ENCODE peak calls at places on chromosomes 1 and 21, in five cellular contexts. Q, A, S, G and N are unnamed samples.
A peak's percentile ranks its signal among the peaks of the same experiment; 100 is the strongest.

GRCh38 chr1:220769205-220769604 is 17.5 kb upstream of the MTARC1 start:
- DNase-seq in Q (no peak), A (no peak), S (no peak), G (no peak), N (no peak)

GRCh38 chr1:111221633-111222286 is 5.8 kb upstream of the CHI3L2 start:
- DNase-seq in Q (no peak), A (no peak), S (no peak), G (no peak), N (no peak)

GRCh38 chr1:91608876-91609275 is 108.2 kb downstream of the CDC7 start:
- DNase-seq in Q (no peak), A (no peak), S (no peak), G (no peak), N (no peak)

GRCh38 chr1:226520640-226521355 is 27.8 kb upstream of the STUM start:
- DNase-seq in Q (no peak), A (no peak), S (no peak), G (no peak), N (no peak)

GRCh38 chr1:234638832-234639799 is 29.1 kb upstream of the IRF2BP2 start:
- DNase-seq in Q (no peak), A (no peak), S (no peak), G (no peak), N (no peak)

GRCh38 chr1:55750020-55750995 is 535.1 kb upstream of the USP24 start:
- DNase-seq in Q (no peak), A (no peak), S (no peak), G (no peak), N (no peak)

GRCh38 chr21:31530918-31531705 is 128.4 kb upstream of the SOD1 start:
- DNase-seq in Q (no peak), A (no peak), S (no peak), G (no peak), N (no peak)

GRCh38 chr1:154716012-154716411 is 108.0 kb upstream of the ADAR start:
- DNase-seq in Q (no peak), A (no peak), S (no peak), G (no peak), N (no peak)

GRCh38 chr1:228862542-228863505 is 127.5 kb downstream of the RHOU start:
- DNase-seq in Q (no peak), A (no peak), S (no peak), G (no peak), N (no peak)

GRCh38 chr1:116844775-116845174 is 64.9 kb upstream of the PTGFRN start:
- DNase-seq in Q (no peak), A (no peak), S (no peak), G (no peak), N (no peak)

GRCh38 chr1:200062143-200062542 is 34.6 kb downstream of the NR5A2 start:
- DNase-seq in Q (no peak), A (no peak), S (no peak), G (no peak), N (no peak)

GRCh38 chr1:153962088-153963029 is 978 bp downstream of the SLC39A1 start:
- DNase-seq in Q (no peak), A (peak; percentile 83), S (no peak), G (no peak), N (no peak)

GRCh38 chr1:181482521-181483083 is 715 bp upstream of the CACNA1E start:
- DNase-seq in Q (peak; percentile 28), A (peak; percentile 92), S (no peak), G (no peak), N (peak; percentile 70)

GRCh38 chr21:41601573-41602371 is 93.8 kb upstream of the TMPRSS2 start:
- DNase-seq in Q (no peak), A (no peak), S (no peak), G (no peak), N (no peak)

GRCh38 chr1:26077524-26077923 is 10.1 kb upstream of the TRIM63 start:
- DNase-seq in Q (no peak), A (no peak), S (no peak), G (no peak), N (no peak)

GRCh38 chr1:209643295-209644020 is 8.8 kb downstream of the LAMB3 start:
- DNase-seq in Q (peak; percentile 12), A (no peak), S (no peak), G (peak; percentile 80), N (peak; percentile 76)

GRCh38 chr21:41071410-41071809 is 96.5 kb upstream of the BACE2 start:
- DNase-seq in Q (no peak), A (no peak), S (no peak), G (no peak), N (no peak)

GRCh38 chr1:234533975-234534876 is 55.2 kb upstream of the TARBP1 start:
- DNase-seq in Q (peak; percentile 24), A (peak; percentile 73), S (no peak), G (peak; percentile 76), N (peak; percentile 83)

GRCh38 chr1:12371053-12371452 is 141.2 kb downstream of the VPS13D start:
- DNase-seq in Q (no peak), A (no peak), S (no peak), G (no peak), N (no peak)

GRCh38 chr1:91603409-91603808 is 102.8 kb downstream of the CDC7 start:
- DNase-seq in Q (no peak), A (no peak), S (no peak), G (no peak), N (no peak)

GRCh38 chr1:202163281-202164270 is 3.2 kb upstream of the PTPN7 start:
- DNase-seq in Q (no peak), A (no peak), S (no peak), G (no peak), N (no peak)

GRCh38 chr1:197399691-197400521 is 131.9 kb downstream of the CRB1 start:
- DNase-seq in Q (no peak), A (no peak), S (no peak), G (no peak), N (no peak)

GRCh38 chr1:232880354-232880753 is 70.1 kb upstream of the NTPCR start:
- DNase-seq in Q (no peak), A (no peak), S (no peak), G (peak; percentile 3), N (no peak)

GRCh38 chr1:50266509-50266908 is 156.7 kb downstream of the DMRTA2 start:
- DNase-seq in Q (no peak), A (no peak), S (no peak), G (no peak), N (no peak)

GRCh38 chr21:27806261-27806660 is 839.4 kb upstream of the ADAMTS5 start:
- DNase-seq in Q (no peak), A (no peak), S (no peak), G (no peak), N (no peak)

GRCh38 chr1:235270625-235271024 is 57.4 kb downstream of the ARID4B start:
- DNase-seq in Q (no peak), A (no peak), S (no peak), G (no peak), N (no peak)

GRCh38 chr1:157047064-157047410 is 1.5 kb upstream of the ARHGEF11 start:
- DNase-seq in Q (no peak), A (no peak), S (no peak), G (no peak), N (no peak)

GRCh38 chr1:212498243-212498642 is 65.5 kb downstream of the NENF start:
- DNase-seq in Q (no peak), A (no peak), S (no peak), G (no peak), N (no peak)

GRCh38 chr1:27388337-27389005 is 4.0 kb upstream of the GPR3 start:
- DNase-seq in Q (no peak), A (peak; percentile 87), S (peak; percentile 58), G (no peak), N (no peak)

GRCh38 chr1:45924736-45925135 is 121.3 kb downstream of the MAST2 start:
- DNase-seq in Q (no peak), A (no peak), S (no peak), G (no peak), N (no peak)